ENCODE peak calls at places on chromosomes 13 and 19, in eight cellular contexts. One of them, this sample, is unnamed.

GRCh38 chr19:5718579-5719273 is 1.2 kb downstream of the LONP1 start:
- DNase-seq in A549: peak
- DNase-seq in transverse colon: no peak
- DNase-seq in H1: no peak
- DNase-seq in HepG2: peak
- DNase-seq in esophagus muscularis mucosa: no peak
- DNase-seq in suprapubic skin: no peak
- DNase-seq in ovary: no peak
- DNase-seq in this sample: no peak

GRCh38 chr19:42198676-42199439 is 18.6 kb downstream of the DEDD2 start:
- DNase-seq in A549: no peak
- DNase-seq in transverse colon: peak
- DNase-seq in H1: no peak
- DNase-seq in HepG2: no peak
- DNase-seq in esophagus muscularis mucosa: no peak
- DNase-seq in suprapubic skin: no peak
- DNase-seq in ovary: no peak
- DNase-seq in this sample: no peak

GRCh38 chr13:111904701-111905608 is 162.0 kb upstream of the SOX1 start:
- DNase-seq in A549: no peak
- DNase-seq in transverse colon: no peak
- DNase-seq in H1: peak
- DNase-seq in HepG2: no peak
- DNase-seq in esophagus muscularis mucosa: peak
- DNase-seq in suprapubic skin: peak
- DNase-seq in ovary: no peak
- DNase-seq in this sample: no peak

GRCh38 chr13:32228330-32229041 is 86.7 kb downstream of the ZAR1L start:
- DNase-seq in A549: peak
- DNase-seq in transverse colon: no peak
- DNase-seq in H1: no peak
- DNase-seq in HepG2: no peak
- DNase-seq in esophagus muscularis mucosa: peak
- DNase-seq in suprapubic skin: no peak
- DNase-seq in ovary: no peak
- DNase-seq in this sample: no peak

GRCh38 chr13:97252735-97253134 is 30.6 kb downstream of the MBNL2 start:
- DNase-seq in A549: no peak
- DNase-seq in transverse colon: no peak
- DNase-seq in H1: no peak
- DNase-seq in HepG2: no peak
- DNase-seq in esophagus muscularis mucosa: no peak
- DNase-seq in suprapubic skin: no peak
- DNase-seq in ovary: no peak
- DNase-seq in this sample: no peak

GRCh38 chr13:94263038-94263437 is 216.4 kb downstream of the DCT start:
- DNase-seq in A549: no peak
- DNase-seq in transverse colon: no peak
- DNase-seq in H1: no peak
- DNase-seq in HepG2: peak
- DNase-seq in esophagus muscularis mucosa: no peak
- DNase-seq in suprapubic skin: no peak
- DNase-seq in ovary: no peak
- DNase-seq in this sample: no peak

GRCh38 chr13:104832265-104832664 is 1703.2 kb downstream of the EFNB2 start:
- DNase-seq in A549: no peak
- DNase-seq in transverse colon: no peak
- DNase-seq in H1: no peak
- DNase-seq in HepG2: no peak
- DNase-seq in esophagus muscularis mucosa: no peak
- DNase-seq in suprapubic skin: no peak
- DNase-seq in ovary: no peak
- DNase-seq in this sample: no peak

GRCh38 chr13:74305876-74306275 is 171.7 kb upstream of the KLF12 start:
- DNase-seq in A549: no peak
- DNase-seq in transverse colon: no peak
- DNase-seq in H1: no peak
- DNase-seq in HepG2: no peak
- DNase-seq in esophagus muscularis mucosa: no peak
- DNase-seq in suprapubic skin: no peak
- DNase-seq in ovary: no peak
- DNase-seq in this sample: no peak

GRCh38 chr19:10848208-10848843 is at the start of gene C19orf38:
- DNase-seq in A549: no peak
- DNase-seq in transverse colon: no peak
- DNase-seq in H1: no peak
- DNase-seq in HepG2: no peak
- DNase-seq in esophagus muscularis mucosa: no peak
- DNase-seq in suprapubic skin: no peak
- DNase-seq in ovary: no peak
- DNase-seq in this sample: no peak

GRCh38 chr19:16198363-16198636 is 589 bp downstream of the AP1M1 start:
- DNase-seq in A549: no peak
- DNase-seq in transverse colon: peak
- DNase-seq in H1: no peak
- DNase-seq in HepG2: no peak
- DNase-seq in esophagus muscularis mucosa: no peak
- DNase-seq in suprapubic skin: no peak
- DNase-seq in ovary: no peak
- DNase-seq in this sample: no peak

GRCh38 chr13:100176781-100177389 is 88.0 kb downstream of the PCCA start:
- DNase-seq in A549: no peak
- DNase-seq in transverse colon: no peak
- DNase-seq in H1: no peak
- DNase-seq in HepG2: no peak
- DNase-seq in esophagus muscularis mucosa: no peak
- DNase-seq in suprapubic skin: no peak
- DNase-seq in ovary: no peak
- DNase-seq in this sample: no peak

GRCh38 chr19:45091031-45091918 is 1.7 kb upstream of the PPP1R37 start:
- DNase-seq in A549: peak
- DNase-seq in transverse colon: peak
- DNase-seq in H1: peak
- DNase-seq in HepG2: no peak
- DNase-seq in esophagus muscularis mucosa: peak
- DNase-seq in suprapubic skin: peak
- DNase-seq in ovary: peak
- DNase-seq in this sample: peak
- TF ChIP-seq POLR2A in A549: no peak
- TF ChIP-seq POLR2A in transverse colon: peak
- TF ChIP-seq POLR2A in H1: peak
- TF ChIP-seq POLR2A in HepG2: no peak
- TF ChIP-seq POLR2A in esophagus muscularis mucosa: no peak
- TF ChIP-seq POLR2A in suprapubic skin: no peak
- TF ChIP-seq POLR2A in ovary: no peak
- TF ChIP-seq POLR2A in this sample: no peak

DNA sequence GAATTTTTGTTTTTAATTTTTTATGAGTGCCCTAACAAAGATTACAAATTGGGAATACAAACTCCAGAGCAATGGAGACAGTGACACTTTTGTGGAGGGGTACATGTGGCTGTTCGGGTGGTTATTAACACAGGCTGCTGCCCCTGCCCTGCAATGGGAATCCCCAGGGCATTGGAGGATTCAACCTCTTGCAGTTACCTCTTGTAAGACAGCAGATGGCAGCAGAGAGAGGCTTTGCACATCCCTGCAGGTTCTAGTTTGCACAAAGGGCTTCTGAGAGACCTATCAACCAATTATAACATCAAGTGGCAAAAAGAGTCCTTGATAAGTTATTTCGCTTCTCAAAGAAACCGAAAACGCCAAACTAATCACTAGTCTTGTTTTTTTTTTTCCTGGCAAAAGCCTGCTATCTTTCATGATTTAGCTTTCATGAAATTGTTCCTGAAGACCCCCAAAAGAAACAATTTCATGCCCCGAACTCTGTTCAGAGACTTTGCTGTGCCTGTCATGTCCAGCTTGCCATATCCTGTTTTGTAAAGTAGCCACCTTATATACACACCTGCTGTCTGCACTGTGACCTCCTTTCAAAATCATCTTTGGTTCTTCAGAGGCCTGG is 10.4 kb downstream of the GJB2 start:
- DNase-seq in A549: peak
- DNase-seq in transverse colon: no peak
- DNase-seq in H1: no peak
- DNase-seq in HepG2: peak
- DNase-seq in esophagus muscularis mucosa: no peak
- DNase-seq in suprapubic skin: no peak
- DNase-seq in ovary: no peak
- DNase-seq in this sample: no peak
- TF ChIP-seq EP300 in A549: no peak
- TF ChIP-seq EP300 in transverse colon: no peak
- TF ChIP-seq EP300 in H1: no peak
- TF ChIP-seq EP300 in HepG2: no peak
- TF ChIP-seq EP300 in esophagus muscularis mucosa: no peak
- TF ChIP-seq EP300 in suprapubic skin: no peak
- TF ChIP-seq EP300 in ovary: no peak
- TF ChIP-seq EP300 in this sample: no peak

GRCh38 chr19:43605875-43606568 is 5.9 kb upstream of the SRRM5 start:
- DNase-seq in A549: no peak
- DNase-seq in transverse colon: no peak
- DNase-seq in H1: no peak
- DNase-seq in HepG2: no peak
- DNase-seq in esophagus muscularis mucosa: no peak
- DNase-seq in suprapubic skin: no peak
- DNase-seq in ovary: no peak
- DNase-seq in this sample: no peak

GRCh38 chr19:43609872-43610271 is 2.0 kb upstream of the SRRM5 start:
- DNase-seq in A549: no peak
- DNase-seq in transverse colon: no peak
- DNase-seq in H1: no peak
- DNase-seq in HepG2: no peak
- DNase-seq in esophagus muscularis mucosa: no peak
- DNase-seq in suprapubic skin: no peak
- DNase-seq in ovary: no peak
- DNase-seq in this sample: no peak

GRCh38 chr19:43607238-43608205 is 4.4 kb upstream of the SRRM5 start:
- DNase-seq in A549: no peak
- DNase-seq in transverse colon: no peak
- DNase-seq in H1: no peak
- DNase-seq in HepG2: no peak
- DNase-seq in esophagus muscularis mucosa: no peak
- DNase-seq in suprapubic skin: no peak
- DNase-seq in ovary: no peak
- DNase-seq in this sample: no peak

GRCh38 chr19:43610493-43610892 is 1.4 kb upstream of the SRRM5 start:
- DNase-seq in A549: peak
- DNase-seq in transverse colon: no peak
- DNase-seq in H1: no peak
- DNase-seq in HepG2: no peak
- DNase-seq in esophagus muscularis mucosa: no peak
- DNase-seq in suprapubic skin: no peak
- DNase-seq in ovary: no peak
- DNase-seq in this sample: no peak

GRCh38 chr19:43606569-43607229 is 5.2 kb upstream of the SRRM5 start:
- DNase-seq in A549: no peak
- DNase-seq in transverse colon: no peak
- DNase-seq in H1: no peak
- DNase-seq in HepG2: no peak
- DNase-seq in esophagus muscularis mucosa: no peak
- DNase-seq in suprapubic skin: no peak
- DNase-seq in ovary: no peak
- DNase-seq in this sample: no peak
- TF ChIP-seq POLR2A in A549: no peak
- TF ChIP-seq POLR2A in transverse colon: no peak
- TF ChIP-seq POLR2A in H1: no peak
- TF ChIP-seq POLR2A in HepG2: no peak
- TF ChIP-seq POLR2A in esophagus muscularis mucosa: no peak
- TF ChIP-seq POLR2A in suprapubic skin: no peak
- TF ChIP-seq POLR2A in ovary: no peak
- TF ChIP-seq POLR2A in this sample: no peak

DNA sequence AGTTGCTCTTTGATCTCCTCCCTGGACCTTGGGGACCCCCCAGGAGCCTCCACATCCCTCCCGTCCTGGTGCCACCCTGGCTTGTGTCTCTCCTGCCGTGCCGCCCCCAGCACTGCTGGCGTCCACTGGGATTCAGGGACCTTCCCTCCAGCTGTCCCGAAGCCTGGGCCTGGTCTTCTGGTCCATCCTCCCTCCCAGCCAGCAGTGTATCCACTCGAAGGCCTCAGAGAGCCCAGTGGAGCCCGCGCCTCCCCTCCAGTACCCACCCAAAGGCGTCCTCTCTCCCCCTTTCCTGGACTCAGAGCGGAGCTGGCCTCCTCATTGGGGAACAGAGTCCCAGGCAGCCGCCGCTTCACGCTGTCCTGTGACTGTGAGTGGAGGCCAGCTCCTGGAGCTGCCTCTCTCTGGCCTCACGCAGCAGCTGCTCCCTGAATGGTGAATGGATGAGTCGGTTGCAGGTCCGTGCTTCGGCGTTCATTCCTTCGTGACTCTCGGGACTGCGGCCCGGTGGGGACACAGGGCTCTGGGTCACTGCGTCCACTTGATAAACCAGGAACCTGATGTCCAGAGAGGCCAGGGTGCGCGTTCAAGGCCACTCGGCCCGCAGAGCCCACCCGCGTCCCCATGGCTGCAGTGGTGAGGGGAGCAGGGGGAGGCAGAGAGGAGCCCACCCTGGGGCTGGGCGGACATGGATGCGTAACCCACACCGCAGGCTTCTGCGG is 12.0 kb downstream of the ONECUT3 start:
- DNase-seq in A549: no peak
- DNase-seq in transverse colon: no peak
- DNase-seq in H1: peak
- DNase-seq in HepG2: no peak
- DNase-seq in esophagus muscularis mucosa: no peak
- DNase-seq in suprapubic skin: no peak
- DNase-seq in ovary: no peak
- DNase-seq in this sample: no peak
- TF ChIP-seq EP300 in A549: no peak
- TF ChIP-seq EP300 in transverse colon: no peak
- TF ChIP-seq EP300 in H1: no peak
- TF ChIP-seq EP300 in HepG2: no peak
- TF ChIP-seq EP300 in esophagus muscularis mucosa: no peak
- TF ChIP-seq EP300 in suprapubic skin: no peak
- TF ChIP-seq EP300 in ovary: no peak
- TF ChIP-seq EP300 in this sample: no peak

GRCh38 chr19:7908078-7908699 is 4.5 kb downstream of the MAP2K7 start:
- DNase-seq in A549: no peak
- DNase-seq in transverse colon: no peak
- DNase-seq in H1: no peak
- DNase-seq in HepG2: no peak
- DNase-seq in esophagus muscularis mucosa: no peak
- DNase-seq in suprapubic skin: no peak
- DNase-seq in ovary: no peak
- DNase-seq in this sample: no peak
- TF ChIP-seq POLR2A in A549: no peak
- TF ChIP-seq POLR2A in transverse colon: no peak
- TF ChIP-seq POLR2A in H1: no peak
- TF ChIP-seq POLR2A in HepG2: no peak
- TF ChIP-seq POLR2A in esophagus muscularis mucosa: no peak
- TF ChIP-seq POLR2A in suprapubic skin: no peak
- TF ChIP-seq POLR2A in ovary: no peak
- TF ChIP-seq POLR2A in this sample: no peak